ENCODE peak calls at places on chromosomes 13 and 19, in seven cellular contexts. B is cardiac muscle cell, W is A549, H is tibial artery, Y is stomach, T is suprapubic skin, E is IMR-90. X is an unnamed sample.

GRCh38 chr13:36872621-36873020 is 47.4 kb downstream of the SMAD9 start:
- DNase-seq in B (no peak), W (no peak), H (no peak), Y (no peak), T (no peak), E (no peak), X (no peak)

GRCh38 chr13:60629158-60629557 is 232.1 kb downstream of the TDRD3 start:
- DNase-seq in B (no peak), W (no peak), H (no peak), Y (no peak), T (no peak), E (no peak), X (no peak)

GRCh38 chr19:57759096-57759495 is 10.4 kb upstream of the ZNF586 start:
- DNase-seq in B (no peak), W (no peak), H (no peak), Y (no peak), T (no peak), E (no peak), X (no peak)

GRCh38 chr13:89968468-89968867 is 1379.0 kb upstream of the MIR17HG start:
- DNase-seq in B (no peak), W (no peak), H (no peak), Y (no peak), T (no peak), E (no peak), X (no peak)

GRCh38 chr19:3095375-3096191 is 1.4 kb downstream of the GNA11 start:
- DNase-seq in B (no peak), W (no peak), H (no peak), Y (no peak), T (peak; percentile 80), E (no peak), X (peak; percentile 45)

GRCh38 chr13:46759861-46760260 is 37.1 kb downstream of the ESD start:
- DNase-seq in B (peak; percentile 34), W (peak; percentile 34), H (no peak), Y (no peak), T (no peak), E (no peak), X (no peak)

GRCh38 chr19:7507884-7508283 is 8.0 kb upstream of the ZNF358 start:
- DNase-seq in B (peak; percentile 82), W (peak; percentile 93), H (peak; percentile 82), Y (peak; percentile 80), T (no peak), E (peak; percentile 80), X (peak; percentile 67)

GRCh38 chr13:29743229-29743786 is 107.1 kb downstream of the UBL3 start:
- DNase-seq in B (peak; percentile 33), W (no peak), H (peak; percentile 65), Y (no peak), T (peak; percentile 83), E (peak; percentile 79), X (peak; percentile 22)

GRCh38 chr19:39046037-39046821 is 13.9 kb upstream of the FBXO27 start:
- DNase-seq in B (peak; percentile 16), W (peak; percentile 87), H (no peak), Y (peak; percentile 26), T (no peak), E (no peak), X (no peak)

GRCh38 chr19:45250216-45250831 is 747 bp upstream of the MARK4 start:
- DNase-seq in B (no peak), W (no peak), H (no peak), Y (no peak), T (no peak), E (no peak), X (no peak)

GRCh38 chr13:47049276-47049989 is 152.6 kb upstream of the HTR2A start:
- DNase-seq in B (no peak), W (no peak), H (no peak), Y (no peak), T (no peak), E (peak; percentile 55), X (no peak)

GRCh38 chr19:13621413-13621812 is 115.1 kb upstream of the CACNA1A start:
- DNase-seq in B (peak; percentile 64), W (peak; percentile 32), H (no peak), Y (no peak), T (no peak), E (peak; percentile 96), X (no peak)

GRCh38 chr19:50332264-50333038 is 3.3 kb upstream of the KCNC3 start:
- DNase-seq in B (no peak), W (no peak), H (no peak), Y (no peak), T (no peak), E (no peak), X (no peak)
- H3K4me3 ChIP-seq in B (peak overlapping the region; percentile 46), W (peak overlapping the region; percentile 45), H (peak overlapping the region; percentile 30), Y (peak overlapping the region; percentile 40), T (peak overlapping the region; percentile 52), E (no peak overlapping the region), X (peak overlapping the region; percentile 25)

GRCh38 chr19:16477311-16477710 is 5.5 kb upstream of the EPS15L1 start:
- DNase-seq in B (no peak), W (no peak), H (no peak), Y (no peak), T (no peak), E (no peak), X (no peak)
- H3K27ac ChIP-seq in B (no peak overlapping the region), W (no peak overlapping the region), H (no peak overlapping the region), Y (no peak overlapping the region), T (no peak overlapping the region), E (no peak overlapping the region), X (no peak overlapping the region)

DNA sequence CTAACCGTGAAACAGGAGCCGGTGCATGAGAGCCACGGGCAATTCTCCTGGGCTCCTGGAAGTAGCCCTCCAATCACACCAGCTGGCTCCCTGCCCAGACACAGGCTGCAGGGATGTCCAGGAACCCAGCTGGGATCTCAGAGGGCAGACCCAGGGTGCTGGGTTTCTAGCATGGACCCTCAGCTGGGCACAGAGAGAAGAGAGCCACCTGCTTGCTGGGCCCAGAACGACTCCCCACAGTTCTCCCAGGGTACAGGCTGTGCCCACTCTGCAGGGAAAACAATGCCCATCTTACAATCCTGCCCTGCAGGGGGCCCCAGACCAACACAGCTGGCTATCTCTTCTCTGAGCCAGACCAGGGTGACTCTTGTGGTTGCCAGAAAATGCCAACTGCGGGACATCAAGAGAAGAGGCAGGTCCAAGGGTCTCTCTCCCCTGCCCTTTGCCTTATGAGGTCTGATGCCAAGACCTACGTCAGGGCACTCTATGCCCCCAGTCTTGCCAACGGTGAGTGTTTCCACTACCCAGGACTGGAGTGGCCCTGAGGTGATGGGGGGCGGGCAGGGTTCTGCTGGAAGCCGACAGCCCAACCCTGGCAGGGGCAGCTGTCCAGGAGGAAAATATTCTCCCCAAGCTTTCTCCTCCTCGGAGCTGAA is 64.6 kb downstream of the CEBPG start:
- DNase-seq in B (peak; percentile 39), W (no peak), H (no peak), Y (no peak), T (no peak), E (peak; percentile 10), X (peak; percentile 23)
- H3K4me1 ChIP-seq in B (no peaks in the 10 kb centered on the region), W (no peaks in the 10 kb centered on the region), H (no peaks in the 10 kb centered on the region), Y (peaks cover 7% of the 10 kb centered on the region), T (peaks cover under 1% of the 10 kb centered on the region), E (peaks cover 6% of the 10 kb centered on the region), X (no peaks in the 10 kb centered on the region)

GRCh38 chr13:113761136-113761535 is 2.1 kb downstream of the TMEM255B start:
- DNase-seq in B (no peak), W (no peak), H (no peak), Y (peak; percentile 14), T (peak; percentile 31), E (no peak), X (no peak)

GRCh38 chr13:113756441-113757097 is 2.5 kb upstream of the TMEM255B start:
- DNase-seq in B (peak; percentile 8), W (no peak), H (no peak), Y (no peak), T (peak; percentile 56), E (peak; percentile 12), X (no peak)

GRCh38 chr13:113759525-113760137 is 605 bp downstream of the TMEM255B start:
- DNase-seq in B (peak; percentile 23), W (no peak), H (peak; percentile 43), Y (peak; percentile 25), T (no peak), E (peak; percentile 9), X (peak; percentile 45)

GRCh38 chr13:113762075-113762474 is 3.0 kb downstream of the TMEM255B start:
- DNase-seq in B (no peak), W (no peak), H (no peak), Y (no peak), T (no peak), E (no peak), X (no peak)

DNA sequence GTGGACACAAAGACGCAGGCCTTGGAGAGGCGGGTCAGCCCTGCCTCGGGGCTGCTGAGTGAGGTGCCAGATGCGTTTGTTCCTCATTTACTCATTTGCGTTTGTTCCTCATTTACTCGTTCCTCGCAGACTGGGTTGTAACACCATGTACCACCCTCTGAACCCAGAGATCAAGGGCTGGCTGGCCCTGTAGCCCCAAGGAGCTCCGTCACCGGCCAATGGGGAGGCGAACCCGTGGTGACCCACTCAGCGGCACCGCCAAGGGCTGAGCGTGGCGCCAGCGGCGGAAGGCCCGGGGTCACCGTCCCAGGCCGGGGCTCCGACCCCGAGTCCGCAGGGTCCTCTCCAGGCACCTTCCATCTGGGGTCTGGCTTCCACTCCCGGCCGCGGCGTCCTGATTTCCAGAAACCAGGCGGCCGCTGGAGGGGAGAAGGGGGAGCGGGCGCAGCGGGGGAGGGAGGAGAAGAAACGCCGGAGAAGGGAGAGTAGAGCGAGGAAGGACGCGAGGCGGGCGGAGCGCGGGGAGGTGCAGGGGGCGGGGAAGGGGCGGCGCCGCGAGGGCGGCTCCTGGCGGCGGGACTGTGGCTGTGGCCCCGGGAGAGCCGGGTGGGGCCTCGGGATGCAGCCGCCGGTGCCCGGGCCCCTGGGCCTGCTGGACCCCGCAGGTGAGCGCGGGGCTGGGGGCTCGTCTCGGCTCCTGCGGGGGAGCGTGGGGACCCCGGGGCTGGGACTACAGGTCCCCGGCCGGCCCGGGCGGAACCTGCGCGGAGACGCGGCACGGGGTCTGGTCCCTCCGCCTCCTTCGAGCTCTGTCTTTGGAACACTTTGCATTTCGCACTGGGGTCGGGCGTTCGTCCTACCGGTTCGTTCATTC is at the start of gene TMEM255B:
- DNase-seq in B (peak; percentile 80), W (peak; percentile 39), H (peak; percentile 82), Y (peak; percentile 88), T (peak; percentile 92), E (peak; percentile 49), X (peak; percentile 90)
- H3K4me3 ChIP-seq in B (peak within 1 kb of the TSS; percentile 45), W (peak within 1 kb of the TSS; percentile 62), H (peak within 1 kb of the TSS; percentile 62), Y (peak within 1 kb of the TSS; percentile 67), T (peak within 1 kb of the TSS; percentile 80), E (peak within 1 kb of the TSS; percentile 52), X (peak within 1 kb of the TSS; percentile 69)